ENCODE peak calls at places on chromosomes 2 and 18, in ten cellular contexts. L is activated CD4-positive, alpha-beta T cell treated with anti-CD3 and anti-CD28 coated beads for 1 hour; K is iris pigment epithelial cell; Y is NCI-H1930; N is tibial artery; Q is astrocyte of the hippocampus; I is activated T-cell treated with anti-CD3 and anti-CD28 coated beads for 1 hour; G is stimulated activated CD4-positive, alpha-beta T cell treated with anti-CD3 and anti-CD28 coated beads, Interleukin-15, amount 100 ng/mL, for 48 hours; T is SJSA1; F is T follicular helper cell. W is an unnamed sample.

GRCh38 chr2:239029958-239030357 is 182.1 kb downstream of the TWIST2 start:
- DNase-seq in Y (no peak), K (no peak), L (no peak), T (no peak), Q (no peak), I (no peak), N (no peak), F (no peak), G (no peak), W (no peak)

GRCh38 chr18:22609642-22610041 is 191.9 kb upstream of the CTAGE1 start:
- DNase-seq in Y (no peak), N (peak; percentile 49), G (no peak), L (no peak), F (no peak), Q (peak; percentile 77), I (no peak), T (no peak), K (peak; percentile 31), W (peak; percentile 40)

GRCh38 chr2:207531024-207531411 is 1.3 kb downstream of the CREB1 start:
- DNase-seq in I (no peak), K (peak; percentile 27), N (no peak), Y (no peak), Q (peak; percentile 40), G (no peak), T (no peak), F (no peak), L (no peak), W (peak; percentile 20)

GRCh38 chr18:48335829-48336228 is 73.4 kb downstream of the ZBTB7C start:
- DNase-seq in Y (no peak), T (no peak), N (peak; percentile 53), F (no peak), Q (peak; percentile 21), L (no peak), G (no peak), I (no peak), K (no peak), W (no peak)

GRCh38 chr2:200603972-200604371 is 18.2 kb downstream of the AOX1 start:
- DNase-seq in Y (no peak), I (no peak), N (no peak), K (peak; percentile 94), L (no peak), F (no peak), Q (no peak), G (no peak), T (no peak), W (peak; percentile 79)

GRCh38 chr2:137721733-137722132 is 242.5 kb upstream of the HNMT start:
- DNase-seq in I (no peak), T (no peak), N (no peak), Q (no peak), G (no peak), Y (no peak), L (no peak), F (no peak), K (no peak), W (no peak)

GRCh38 chr18:8990276-8991031 is 112.0 kb upstream of the NDUFV2 start:
- DNase-seq in T (no peak), F (no peak), K (no peak), Y (no peak), L (no peak), Q (peak; percentile 41), I (no peak), G (no peak), N (no peak), W (no peak)

GRCh38 chr2:48070415-48070814 is 164.1 kb upstream of the FBXO11 start:
- DNase-seq in Y (no peak), L (no peak), G (no peak), N (no peak), F (no peak), K (peak; percentile 9), I (no peak), T (no peak), Q (no peak), W (no peak)

GRCh38 chr2:24115057-24115456 is 8.1 kb downstream of the PFN4 start:
- DNase-seq in N (no peak), T (no peak), Y (no peak), F (no peak), Q (peak; percentile 11), L (no peak), G (no peak), I (no peak), K (peak; percentile 31), W (peak; percentile 12)

GRCh38 chr2:150586858-150587257 is 99.4 kb upstream of the RND3 start:
- DNase-seq in G (no peak), T (no peak), Y (no peak), F (no peak), N (no peak), I (no peak), Q (no peak), K (peak; percentile 80), L (no peak), W (peak; percentile 86)

GRCh38 chr2:100964706-100965269 is 37.3 kb upstream of the RPL31 start:
- DNase-seq in I (no peak), K (no peak), G (no peak), T (no peak), Q (no peak), N (no peak), L (no peak), Y (no peak), F (no peak), W (no peak)

GRCh38 chr2:221156335-221156734 is 415.8 kb downstream of the EPHA4 start:
- DNase-seq in T (no peak), F (no peak), I (no peak), Q (no peak), G (no peak), N (no peak), K (no peak), L (no peak), Y (no peak), W (no peak)

GRCh38 chr2:135064149-135064548 is 12.1 kb downstream of the RAB3GAP1 start:
- DNase-seq in L (no peak), N (no peak), Q (no peak), F (no peak), K (no peak), I (no peak), G (no peak), T (no peak), Y (no peak), W (no peak)

GRCh38 chr18:42758851-42759250 is 356.6 kb downstream of the RIT2 start:
- DNase-seq in K (no peak), Q (no peak), F (no peak), T (no peak), L (no peak), N (no peak), G (no peak), I (no peak), Y (no peak), W (no peak)

GRCh38 chr2:152466925-152467676 is 132.1 kb downstream of the FMNL2 start:
- DNase-seq in N (no peak), G (no peak), T (no peak), F (no peak), L (no peak), Q (no peak), I (no peak), K (peak; percentile 80), Y (no peak), W (no peak)

GRCh38 chr18:9130806-9131205 is 5.8 kb upstream of the ANKRD12 start:
- DNase-seq in Q (no peak), I (no peak), K (no peak), G (no peak), Y (no peak), N (no peak), T (no peak), L (no peak), F (no peak), W (no peak)

GRCh38 chr2:109280804-109281203 is 151.8 kb downstream of the SH3RF3 start:
- DNase-seq in Y (no peak), N (no peak), L (no peak), K (no peak), F (no peak), G (no peak), I (no peak), T (no peak), Q (no peak), W (no peak)

GRCh38 chr2:84701880-84702279 is 179.0 kb downstream of the TRABD2A start:
- DNase-seq in Y (no peak), Q (peak; percentile 32), G (no peak), L (no peak), F (no peak), N (no peak), I (no peak), T (no peak), K (peak; percentile 97), W (peak; percentile 52)

GRCh38 chr2:164617466-164617865 is 3.8 kb downstream of the GRB14 start:
- DNase-seq in G (no peak), F (no peak), T (no peak), K (peak; percentile 38), Y (no peak), Q (peak; percentile 59), L (no peak), N (no peak), I (no peak), W (peak; percentile 82)

GRCh38 chr2:16198166-16198912 is 258.0 kb downstream of the MYCN start:
- DNase-seq in Q (no peak), G (no peak), T (no peak), L (no peak), F (no peak), K (no peak), I (no peak), N (no peak), Y (no peak), W (no peak)

GRCh38 chr2:237786936-237787335 is 11.6 kb upstream of the RBM44 start:
- DNase-seq in Y (no peak), L (no peak), T (no peak), F (no peak), K (no peak), I (no peak), Q (no peak), G (no peak), N (no peak), W (no peak)

GRCh38 chr2:12738112-12738485 is 21.4 kb downstream of the TRIB2 start:
- DNase-seq in F (no peak), I (no peak), Q (peak; percentile 37), G (no peak), N (no peak), K (peak; percentile 87), L (no peak), T (no peak), Y (no peak), W (peak; percentile 13)

GRCh38 chr2:4869154-4869553 is 823.0 kb upstream of the SOX11 start:
- DNase-seq in T (no peak), N (no peak), Q (no peak), L (no peak), Y (no peak), G (no peak), F (no peak), I (no peak), K (no peak), W (no peak)

W was measured in HT1080.